ENCODE peak calls at places on chromosomes 13 and 19, in four cellular contexts. M, L, C and F are unnamed samples.

GRCh38 chr19:51272183-51272817 is 21.4 kb downstream of the SIGLECL1 start:
- DNase-seq in M (no peak), L (no peak), C (no peak), F (no peak)

GRCh38 chr13:109821038-109821545 is 34.7 kb upstream of the IRS2 start:
- DNase-seq in M (no peak), L (no peak), C (no peak), F (no peak)

GRCh38 chr19:42140125-42140754 is 8.0 kb upstream of the POU2F2 start:
- DNase-seq in M (peak; percentile 41), L (peak; percentile 89), C (peak; percentile 72), F (no peak)

GRCh38 chr19:1857648-1858326 is 5.6 kb downstream of the KLF16 start:
- DNase-seq in M (no peak), L (no peak), C (no peak), F (no peak)

GRCh38 chr19:2266183-2266993 is 10.2 kb upstream of the JSRP1 start:
- DNase-seq in M (peak; percentile 86), L (no peak), C (peak; percentile 75), F (peak; percentile 80)

GRCh38 chr19:6238256-6238642 is 41.5 kb downstream of the MLLT1 start:
- DNase-seq in M (no peak), L (no peak), C (no peak), F (no peak)

GRCh38 chr13:20303636-20304035 is 71.5 kb upstream of the GJB6 start:
- DNase-seq in M (no peak), L (no peak), C (no peak), F (no peak)

GRCh38 chr19:44575116-44575700 is 38.2 kb upstream of the IGSF23 start:
- DNase-seq in M (no peak), L (no peak), C (no peak), F (no peak)

GRCh38 chr19:42048992-42049391 is 21.0 kb downstream of the GRIK5 start:
- DNase-seq in M (no peak), L (no peak), C (no peak), F (no peak)

GRCh38 chr13:33994198-33994597 is 176.2 kb downstream of the RFC3 start:
- DNase-seq in M (no peak), L (no peak), C (no peak), F (no peak)

GRCh38 chr13:91346848-91347211 is 657 bp upstream of the MIR17HG start:
- DNase-seq in M (no peak), L (peak; percentile 27), C (no peak), F (no peak)

GRCh38 chr13:73230714-73231113 is 171.9 kb downstream of the KLF5 start:
- DNase-seq in M (no peak), L (no peak), C (no peak), F (no peak)

GRCh38 chr19:52748336-52748950 is 13.6 kb upstream of the ZNF611 start:
- DNase-seq in M (peak; percentile 37), L (peak; percentile 74), C (peak; percentile 57), F (no peak)

GRCh38 chr13:25409938-25410337 is 38.2 kb downstream of the ATP8A2 start:
- DNase-seq in M (no peak), L (no peak), C (no peak), F (no peak)

GRCh38 chr13:104571890-104572229 is 1505.6 kb upstream of the SLC10A2 start:
- DNase-seq in M (no peak), L (no peak), C (no peak), F (no peak)

GRCh38 chr13:70964124-70964523 is 855.9 kb upstream of the KLHL1 start:
- DNase-seq in M (no peak), L (no peak), C (no peak), F (no peak)

GRCh38 chr19:6679139-6679538 is 9.2 kb upstream of the TNFSF14 start:
- DNase-seq in M (no peak), L (no peak), C (no peak), F (no peak)

GRCh38 chr13:113064534-113065405 is 40.8 kb upstream of the F7 start:
- DNase-seq in M (no peak), L (no peak), C (peak; percentile 60), F (no peak)

GRCh38 chr13:46796515-46797467 is at the start of gene ESD:
- DNase-seq in M (peak; percentile 95), L (peak; percentile 96), C (peak; percentile 87), F (peak; percentile 90)
- TF ChIP-seq CTCF in M (no peak), L (no peak), C (no peak), F (peak; percentile 21)

GRCh38 chr13:36819811-36820140 is 754 bp downstream of the RFXAP start:
- DNase-seq in M (no peak), L (peak; percentile 19), C (peak; percentile 36), F (peak; percentile 43)
- H3K27ac ChIP-seq in M (peak overlapping the region; percentile 79), L (no peak overlapping the region), C (peak overlapping the region; percentile 12), F (no peak overlapping the region)

DNA sequence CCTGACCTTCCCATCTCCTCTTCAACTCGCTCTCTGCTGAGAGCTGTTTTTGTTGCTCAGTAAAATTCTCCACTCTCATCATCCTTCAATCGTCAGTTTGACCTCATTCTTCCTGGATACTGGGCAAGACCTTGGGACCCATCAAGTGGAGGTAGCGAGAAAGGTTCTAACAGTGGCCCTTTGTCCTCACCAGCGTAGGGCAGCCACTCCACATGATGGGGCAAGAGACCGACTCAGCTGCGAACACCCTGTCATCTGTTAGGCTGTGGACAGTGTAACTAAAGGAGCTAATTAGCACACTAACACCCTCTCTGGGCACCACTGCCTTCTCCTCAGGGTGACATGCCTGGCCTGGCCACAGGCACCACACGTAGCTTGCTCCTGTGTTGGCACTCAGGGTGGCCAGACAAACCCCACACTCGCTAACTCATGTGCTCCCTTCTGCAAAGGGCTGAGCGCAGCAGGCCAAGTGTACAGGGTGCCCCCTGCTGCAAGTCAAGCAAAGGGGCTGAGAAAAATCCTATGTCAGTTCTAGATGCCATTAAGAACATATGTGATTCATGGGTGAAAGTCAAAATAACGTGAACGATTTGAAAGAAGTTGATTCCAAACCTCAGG is 1216.0 kb downstream of the SLITRK5 start:
- DNase-seq in M (no peak), L (no peak), C (no peak), F (no peak)
- TF ChIP-seq CTCF in M (no peak), L (no peak), C (no peak), F (no peak)

GRCh38 chr13:66459143-66459542 is 771.0 kb downstream of the PCDH9 start:
- DNase-seq in M (no peak), L (no peak), C (no peak), F (no peak)
- H3K27ac ChIP-seq in M (no peak overlapping the region), L (no peak overlapping the region), C (no peak overlapping the region), F (no peak overlapping the region)

GRCh38 chr13:93244141-93244917 is 17.7 kb downstream of the GPC6 start:
- DNase-seq in M (no peak), L (peak; percentile 21), C (peak; percentile 67), F (no peak)
- TF ChIP-seq CTCF in M (no peak), L (no peak), C (peak; percentile 4), F (no peak)

GRCh38 chr13:43785166-43785680 is 1.5 kb downstream of the ENOX1 start:
- DNase-seq in M (no peak), L (no peak), C (peak; percentile 2), F (no peak)
- H3K27ac ChIP-seq in M (peak overlapping the region; percentile 70), L (no peak overlapping the region), C (no peak overlapping the region), F (peak overlapping the region; percentile 95)

DNA sequence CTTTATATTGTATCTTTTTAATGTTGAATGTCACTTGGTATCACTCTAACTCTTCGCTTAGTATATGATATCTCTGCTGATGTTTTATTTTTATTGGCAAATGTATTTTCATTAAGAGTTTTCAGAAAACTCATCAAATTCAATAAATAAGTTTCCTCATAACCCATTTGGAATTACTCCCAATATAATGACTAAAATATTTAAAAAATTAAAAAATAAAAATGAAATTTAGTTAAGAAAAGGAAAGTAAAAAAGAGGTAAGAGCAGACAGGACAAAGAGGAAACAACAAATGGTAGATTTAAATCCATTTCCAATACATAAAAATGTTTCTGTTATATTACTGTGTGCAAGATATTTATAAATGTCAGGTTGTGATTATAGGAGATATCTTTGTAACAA is 548.9 kb upstream of the SPRY2 start:
- DNase-seq in M (no peak), L (no peak), C (no peak), F (no peak)
- TF ChIP-seq CTCF in M (no peak), L (no peak), C (no peak), F (no peak)

GRCh38 chr13:96053003-96053703 is at the start of gene UGGT2:
- DNase-seq in M (peak; percentile 95), L (peak; percentile 98), C (peak; percentile 94), F (peak; percentile 88)
- H3K27ac ChIP-seq in M (peak within 1 kb of the TSS; percentile 80), L (peak within 1 kb of the TSS; percentile 92), C (peak within 1 kb of the TSS; percentile 79), F (peak within 1 kb of the TSS; percentile 74)

DNA sequence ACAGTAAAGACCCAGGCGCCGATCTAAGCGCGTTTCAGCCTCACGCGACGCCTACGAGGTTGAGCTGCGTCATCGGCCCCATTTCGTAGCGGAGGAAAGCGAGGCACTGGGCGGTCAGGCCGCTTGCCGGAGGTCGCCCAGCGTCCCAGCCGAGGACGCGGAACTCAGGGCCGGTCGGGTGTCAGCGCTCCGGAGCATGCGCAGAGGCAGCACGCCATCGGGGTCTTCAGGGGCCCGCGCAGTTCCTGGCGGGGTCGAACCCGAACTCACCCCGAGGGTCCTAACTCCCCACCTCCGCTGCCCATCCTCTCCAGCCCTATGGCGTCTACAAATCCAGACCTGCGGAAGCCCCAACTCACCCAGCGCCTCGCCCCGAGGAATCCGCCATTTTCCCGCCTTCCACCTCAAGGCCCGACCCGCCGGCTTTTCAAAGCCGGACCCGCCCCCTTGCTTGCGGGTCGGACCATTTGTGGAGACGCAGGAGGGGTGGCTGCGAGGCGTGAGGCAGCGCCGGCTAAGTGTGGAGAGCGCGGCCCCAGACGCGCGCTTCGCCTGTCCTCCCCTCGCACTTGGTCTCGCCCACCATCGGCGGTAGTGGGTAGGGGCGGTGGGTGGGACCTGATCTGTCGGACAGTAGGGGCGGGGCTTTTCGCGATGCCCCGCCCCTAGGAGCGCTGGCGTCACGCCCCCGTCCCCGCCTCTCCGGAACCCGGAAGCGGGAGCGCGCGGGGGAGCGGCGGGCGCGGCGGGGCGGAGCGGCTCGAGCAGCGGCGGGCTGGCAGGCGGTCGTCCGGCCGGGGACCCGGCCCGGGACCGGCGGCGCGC is at the start of the genes HAUS8 and MYO9B:
- DNase-seq in M (peak; percentile 99), L (peak; percentile 100), C (peak; percentile 100), F (peak; percentile 98)
- TF ChIP-seq CTCF in M (no peak), L (no peak), C (no peak), F (peak; percentile 22)

GRCh38 chr19:30552593-30552992 is 180.4 kb downstream of the ZNF536 start:
- DNase-seq in M (no peak), L (no peak), C (no peak), F (no peak)

GRCh38 chr19:30555788-30556110 is 183.6 kb downstream of the ZNF536 start:
- DNase-seq in M (no peak), L (no peak), C (no peak), F (no peak)

GRCh38 chr19:30556230-30556711 is 184.1 kb downstream of the ZNF536 start:
- DNase-seq in M (no peak), L (no peak), C (no peak), F (peak; percentile 17)

GRCh38 chr19:30557212-30557611 is 185.0 kb downstream of the ZNF536 start:
- DNase-seq in M (no peak), L (no peak), C (no peak), F (no peak)

GRCh38 chr19:30555075-30555787 is 183.0 kb downstream of the ZNF536 start:
- DNase-seq in M (no peak), L (no peak), C (no peak), F (no peak)
- H3K27ac ChIP-seq in M (no peak overlapping the region), L (no peak overlapping the region), C (no peak overlapping the region), F (peak overlapping the region; percentile 87)